ENCODE peak calls at places on chromosomes 6 and 20, in eight cellular contexts. U, Y, Q, R, D, V, F and A are unnamed samples.

GRCh38 chr6:151651639-151652038 is 155.8 kb upstream of the ESR1 start:
- DNase-seq in U (no peak), Y (no peak), Q (no peak), R (no peak), D (no peak), V (no peak), F (no peak), A (no peak)

GRCh38 chr20:57589728-57590484 is 29.0 kb downstream of the PCK1 start:
- DNase-seq in U (no peak), Y (no peak), Q (no peak), R (no peak), D (no peak), V (no peak), F (no peak), A (no peak)

GRCh38 chr6:2719053-2719375 is 31.7 kb downstream of the MYLK4 start:
- DNase-seq in U (no peak), Y (no peak), Q (no peak), R (no peak), D (no peak), V (no peak), F (no peak), A (no peak)

GRCh38 chr20:3543901-3544507 is 73.2 kb downstream of the ATRN start:
- DNase-seq in U (no peak), Y (no peak), Q (no peak), R (no peak), D (no peak), V (no peak), F (no peak), A (no peak)

GRCh38 chr6:70479236-70479635 is 65.9 kb downstream of the FAM135A start:
- DNase-seq in U (no peak), Y (no peak), Q (no peak), R (no peak), D (no peak), V (no peak), F (no peak), A (no peak)

GRCh38 chr6:127300411-127300810 is 33.7 kb downstream of the RNF146 start:
- DNase-seq in U (no peak), Y (no peak), Q (no peak), R (no peak), D (no peak), V (no peak), F (no peak), A (no peak)

GRCh38 chr6:45044510-45045252 is 283.4 kb upstream of the RUNX2 start:
- DNase-seq in U (no peak), Y (no peak), Q (no peak), R (no peak), D (no peak), V (no peak), F (no peak), A (no peak)

GRCh38 chr6:111057074-111057752 is 30.1 kb upstream of the SLC16A10 start:
- DNase-seq in U (peak), Y (no peak), Q (no peak), R (peak), D (no peak), V (no peak), F (no peak), A (no peak)

GRCh38 chr6:97669191-97669651 is 386.2 kb upstream of the MMS22L start:
- DNase-seq in U (no peak), Y (peak), Q (peak), R (no peak), D (no peak), V (peak), F (no peak), A (no peak)

GRCh38 chr20:21808139-21808538 is 102.7 kb downstream of the PAX1 start:
- DNase-seq in U (no peak), Y (no peak), Q (no peak), R (no peak), D (no peak), V (no peak), F (no peak), A (no peak)

GRCh38 chr6:141752677-141753076 is 380.0 kb upstream of the GJE1 start:
- DNase-seq in U (no peak), Y (no peak), Q (no peak), R (no peak), D (no peak), V (no peak), F (no peak), A (no peak)

GRCh38 chr6:93423542-93423941 is 4.2 kb upstream of the EPHA7 start:
- DNase-seq in U (peak), Y (no peak), Q (no peak), R (peak), D (no peak), V (peak), F (no peak), A (no peak)

GRCh38 chr6:163525926-163526325 is 111.4 kb downstream of the QKI start:
- DNase-seq in U (no peak), Y (no peak), Q (no peak), R (no peak), D (no peak), V (no peak), F (no peak), A (no peak)

GRCh38 chr6:150418825-150419594 is 50.2 kb downstream of the IYD start:
- DNase-seq in U (no peak), Y (no peak), Q (peak), R (peak), D (peak), V (peak), F (peak), A (peak)

GRCh38 chr6:103855750-103856149 is 1004.0 kb downstream of the HACE1 start:
- DNase-seq in U (no peak), Y (no peak), Q (no peak), R (no peak), D (no peak), V (no peak), F (no peak), A (no peak)

GRCh38 chr6:33427585-33428218 is 7.8 kb downstream of the SYNGAP1 start:
- DNase-seq in U (peak), Y (peak), Q (peak), R (no peak), D (peak), V (peak), F (no peak), A (no peak)

GRCh38 chr6:37695857-37696219 is 1.8 kb downstream of the MDGA1 start:
- DNase-seq in U (no peak), Y (no peak), Q (no peak), R (no peak), D (no peak), V (no peak), F (no peak), A (no peak)

GRCh38 chr20:58619847-58620431 is 31.1 kb upstream of the STX16 start:
- DNase-seq in U (no peak), Y (no peak), Q (no peak), R (peak), D (no peak), V (no peak), F (no peak), A (no peak)

GRCh38 chr6:145155411-145155810 is 579.9 kb downstream of the EPM2A start:
- DNase-seq in U (no peak), Y (no peak), Q (no peak), R (no peak), D (no peak), V (no peak), F (no peak), A (no peak)

GRCh38 chr20:53162251-53162835 is 190.2 kb downstream of the TSHZ2 start:
- DNase-seq in U (peak), Y (no peak), Q (no peak), R (peak), D (peak), V (peak), F (no peak), A (peak)

GRCh38 chr20:13095013-13095412 is 86.2 kb downstream of the SPTLC3 start:
- DNase-seq in U (no peak), Y (no peak), Q (no peak), R (no peak), D (no peak), V (no peak), F (no peak), A (no peak)

GRCh38 chr20:62487564-62488086 is 11.8 kb upstream of the GATA5 start:
- DNase-seq in U (no peak), Y (no peak), Q (peak), R (no peak), D (no peak), V (no peak), F (no peak), A (no peak)

GRCh38 chr6:11413728-11414127 is 123.8 kb upstream of the TMEM170B start:
- DNase-seq in U (no peak), Y (no peak), Q (no peak), R (no peak), D (no peak), V (no peak), F (no peak), A (no peak)

GRCh38 chr6:85132091-85132490 is 317.8 kb upstream of the NT5E start:
- DNase-seq in U (no peak), Y (no peak), Q (no peak), R (no peak), D (no peak), V (no peak), F (no peak), A (no peak)

GRCh38 chr20:32539063-32539816 is 45.9 kb downstream of the NOL4L start:
- DNase-seq in U (no peak), Y (no peak), Q (no peak), R (no peak), D (no peak), V (no peak), F (no peak), A (no peak)

GRCh38 chr20:37856932-37857660 is 45.8 kb upstream of the VSTM2L start:
- DNase-seq in U (no peak), Y (no peak), Q (no peak), R (no peak), D (no peak), V (no peak), F (no peak), A (no peak)

GRCh38 chr6:16595514-16595913 is 165.7 kb downstream of the ATXN1 start:
- DNase-seq in U (no peak), Y (no peak), Q (no peak), R (no peak), D (no peak), V (no peak), F (peak), A (no peak)

GRCh38 chr6:16594849-16595248 is 166.4 kb downstream of the ATXN1 start:
- DNase-seq in U (no peak), Y (no peak), Q (no peak), R (no peak), D (no peak), V (no peak), F (no peak), A (no peak)

GRCh38 chr6:16591681-16592549 is 169.3 kb downstream of the ATXN1 start:
- DNase-seq in U (no peak), Y (no peak), Q (no peak), R (no peak), D (no peak), V (no peak), F (peak), A (no peak)

GRCh38 chr6:16596890-16597331 is 164.3 kb downstream of the ATXN1 start:
- DNase-seq in U (no peak), Y (peak), Q (no peak), R (no peak), D (no peak), V (no peak), F (peak), A (no peak)

DNA sequence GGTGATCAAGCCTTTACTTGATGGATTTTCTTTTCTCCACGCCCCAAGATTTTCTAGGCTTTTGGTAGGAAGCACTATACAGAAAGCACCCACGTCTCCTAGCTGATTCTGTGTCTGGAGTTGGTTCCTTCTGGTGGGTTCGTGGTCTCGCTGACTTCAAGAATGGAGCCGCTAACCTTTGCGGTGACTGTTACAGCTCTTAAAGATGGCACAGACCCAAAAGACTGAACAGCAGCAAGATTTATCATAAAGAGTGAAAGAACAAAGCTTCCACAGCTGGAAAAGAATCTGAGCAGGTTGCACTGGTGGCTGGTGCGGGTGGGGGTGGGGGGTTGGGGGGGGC is 168.7 kb downstream of the ATXN1 start:
- DNase-seq in U (no peak), Y (no peak), Q (no peak), R (no peak), D (no peak), V (no peak), F (peak), A (no peak)
- H3K27ac ChIP-seq in U (no peak), Y (no peak), Q (no peak), R (no peak), D (no peak), V (no peak), F (no peak), A (no peak)

GRCh38 chr20:5074050-5074674 is 45.6 kb downstream of the PCNA start:
- DNase-seq in U (no peak), Y (no peak), Q (no peak), R (no peak), D (no peak), V (peak), F (no peak), A (no peak)
- H3K27ac ChIP-seq in U (peak), Y (no peak), Q (no peak), R (peak), D (peak), V (peak), F (peak), A (no peak)

DNA sequence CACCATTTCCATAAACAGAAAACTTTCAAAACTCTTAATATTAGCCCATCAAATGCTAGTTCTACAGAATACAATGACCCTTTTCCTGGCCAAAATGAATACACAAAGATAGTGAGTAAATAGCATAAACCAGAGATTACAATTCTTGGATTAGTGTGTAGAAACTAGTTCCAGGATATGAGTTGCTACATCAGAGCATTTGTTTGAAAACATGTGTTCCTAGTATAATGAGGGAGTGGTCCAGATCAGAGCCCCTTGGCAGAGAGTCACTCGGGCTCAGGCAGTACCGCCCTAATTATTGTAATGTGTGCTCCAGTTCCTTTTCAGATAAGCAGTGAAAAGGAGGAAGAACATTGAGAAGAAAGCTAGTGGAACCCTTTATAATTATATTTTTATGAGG is 63.7 kb upstream of the COL21A1 start:
- DNase-seq in U (no peak), Y (no peak), Q (no peak), R (no peak), D (no peak), V (no peak), F (no peak), A (no peak)
- H3K27ac ChIP-seq in U (no peak), Y (no peak), Q (no peak), R (no peak), D (no peak), V (no peak), F (no peak), A (no peak)

GRCh38 chr20:22819134-22819533 is 216.0 kb upstream of the SSTR4 start:
- DNase-seq in U (no peak), Y (no peak), Q (no peak), R (no peak), D (no peak), V (no peak), F (no peak), A (no peak)
- H3K27ac ChIP-seq in U (no peak), Y (no peak), Q (no peak), R (no peak), D (no peak), V (no peak), F (no peak), A (no peak)

GRCh38 chr6:32186496-32186840 is 2.4 kb upstream of the AGER start:
- DNase-seq in U (no peak), Y (no peak), Q (no peak), R (no peak), D (no peak), V (no peak), F (no peak), A (no peak)

GRCh38 chr6:32189742-32190053 is 304 bp downstream of the PBX2 start:
- DNase-seq in U (no peak), Y (no peak), Q (no peak), R (no peak), D (no peak), V (peak), F (no peak), A (no peak)

GRCh38 chr6:32188381-32189081 is 1.5 kb downstream of the PBX2 start:
- DNase-seq in U (no peak), Y (no peak), Q (no peak), R (no peak), D (no peak), V (no peak), F (no peak), A (no peak)

GRCh38 chr6:32189082-32189741 is 790 bp downstream of the PBX2 start:
- DNase-seq in U (no peak), Y (no peak), Q (no peak), R (no peak), D (no peak), V (no peak), F (no peak), A (no peak)

DNA sequence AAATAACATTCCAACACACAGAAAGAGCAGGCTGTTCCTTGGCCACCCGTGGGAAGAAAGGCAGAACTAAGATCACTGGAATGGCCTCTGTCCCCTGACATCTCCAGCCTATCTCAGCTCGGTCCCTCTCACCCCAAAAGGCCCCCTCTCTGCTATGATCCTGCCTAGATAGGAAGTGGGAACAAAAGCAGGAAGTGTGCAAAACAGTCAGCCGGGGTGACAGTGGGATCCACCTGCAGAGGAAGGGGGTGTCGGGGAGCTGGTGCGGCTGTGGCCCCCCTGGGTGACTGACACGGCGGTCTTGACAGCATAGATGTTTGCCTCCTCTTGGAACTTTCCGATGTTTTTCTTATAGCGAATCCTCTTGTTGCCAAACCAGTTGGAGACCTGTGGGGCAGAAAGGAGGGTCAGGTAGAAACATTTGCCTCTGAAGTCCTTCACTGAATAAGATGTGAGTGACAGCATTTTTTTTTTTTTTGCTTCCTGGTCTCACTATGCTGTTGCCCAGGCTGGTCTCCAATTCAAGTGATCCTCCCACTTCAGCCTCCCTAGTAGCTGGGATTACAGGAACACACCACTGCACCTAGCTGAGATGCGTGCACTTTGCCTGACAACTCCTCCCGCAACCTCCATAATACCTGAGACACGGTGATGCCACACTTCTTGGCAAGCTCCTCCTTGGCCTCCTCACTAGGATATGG is 2.8 kb downstream of the PBX2 start:
- DNase-seq in U (no peak), Y (no peak), Q (no peak), R (no peak), D (no peak), V (no peak), F (no peak), A (no peak)
- H3K27ac ChIP-seq in U (peak), Y (no peak), Q (peak), R (peak), D (peak), V (no peak), F (peak), A (no peak)

GRCh38 chr6:158646023-158646888 is 1.7 kb upstream of the DYNLT1 start:
- DNase-seq in U (no peak), Y (no peak), Q (no peak), R (no peak), D (no peak), V (no peak), F (peak), A (no peak)
- H3K27ac ChIP-seq in U (no peak), Y (peak), Q (no peak), R (peak), D (peak), V (no peak), F (no peak), A (no peak)